ENCODE peak calls at places on chromosomes 7 and 10, in five cellular contexts. One of them, this sample, is unnamed.

GRCh38 chr7:67937717-67938191 is 941.1 kb downstream of the TYW1 start:
- DNase-seq in spleen: no peak
- DNase-seq in upper lobe of right lung: no peak
- DNase-seq in Caco-2: no peak
- DNase-seq in uterus: no peak
- DNase-seq in this sample: peak; percentile 93

GRCh38 chr7:1123721-1124120 is 35.8 kb downstream of the GPER1 start:
- DNase-seq in spleen: no peak
- DNase-seq in upper lobe of right lung: peak; percentile 76
- DNase-seq in Caco-2: peak; percentile 42
- DNase-seq in uterus: peak; percentile 85
- DNase-seq in this sample: peak; percentile 81

GRCh38 chr7:137628211-137628610 is 218.6 kb downstream of the DGKI start:
- DNase-seq in spleen: no peak
- DNase-seq in upper lobe of right lung: no peak
- DNase-seq in Caco-2: no peak
- DNase-seq in uterus: no peak
- DNase-seq in this sample: no peak

GRCh38 chr7:90579181-90579688 is 16.9 kb upstream of the CDK14 start:
- DNase-seq in spleen: no peak
- DNase-seq in upper lobe of right lung: no peak
- DNase-seq in Caco-2: peak; percentile 34
- DNase-seq in uterus: no peak
- DNase-seq in this sample: peak; percentile 94

GRCh38 chr10:10542368-10542961 is 475.2 kb upstream of the CELF2 start:
- DNase-seq in spleen: no peak
- DNase-seq in upper lobe of right lung: no peak
- DNase-seq in Caco-2: no peak
- DNase-seq in uterus: no peak
- DNase-seq in this sample: no peak

GRCh38 chr10:112963835-112964234 is 13.8 kb downstream of the TCF7L2 start:
- DNase-seq in spleen: no peak
- DNase-seq in upper lobe of right lung: no peak
- DNase-seq in Caco-2: peak; percentile 27
- DNase-seq in uterus: no peak
- DNase-seq in this sample: no peak

GRCh38 chr7:119964640-119965542 is 308.1 kb upstream of the KCND2 start:
- DNase-seq in spleen: no peak
- DNase-seq in upper lobe of right lung: no peak
- DNase-seq in Caco-2: no peak
- DNase-seq in uterus: no peak
- DNase-seq in this sample: peak; percentile 81

GRCh38 chr10:20933705-20934104 is 36.6 kb upstream of the NEBL start:
- DNase-seq in spleen: no peak
- DNase-seq in upper lobe of right lung: no peak
- DNase-seq in Caco-2: no peak
- DNase-seq in uterus: no peak
- DNase-seq in this sample: no peak

GRCh38 chr7:26388256-26388655 is 96.6 kb downstream of the SNX10 start:
- DNase-seq in spleen: no peak
- DNase-seq in upper lobe of right lung: no peak
- DNase-seq in Caco-2: no peak
- DNase-seq in uterus: no peak
- DNase-seq in this sample: no peak

GRCh38 chr10:35433851-35434426 is 97.6 kb downstream of the CCNY start:
- DNase-seq in spleen: no peak
- DNase-seq in upper lobe of right lung: no peak
- DNase-seq in Caco-2: no peak
- DNase-seq in uterus: no peak
- DNase-seq in this sample: no peak

GRCh38 chr7:31981874-31982390 is 88.3 kb downstream of the PDE1C start:
- DNase-seq in spleen: no peak
- DNase-seq in upper lobe of right lung: no peak
- DNase-seq in Caco-2: no peak
- DNase-seq in uterus: no peak
- DNase-seq in this sample: no peak

GRCh38 chr7:40697653-40698052 is 562.8 kb downstream of the SUGCT start:
- DNase-seq in spleen: no peak
- DNase-seq in upper lobe of right lung: no peak
- DNase-seq in Caco-2: no peak
- DNase-seq in uterus: no peak
- DNase-seq in this sample: no peak

GRCh38 chr10:110356628-110357245 is 52.0 kb upstream of the SMNDC1 start:
- DNase-seq in spleen: peak; percentile 92
- DNase-seq in upper lobe of right lung: no peak
- DNase-seq in Caco-2: no peak
- DNase-seq in uterus: no peak
- DNase-seq in this sample: no peak

GRCh38 chr7:158255156-158255555 is 332.5 kb downstream of the PTPRN2 start:
- DNase-seq in spleen: peak; percentile 33
- DNase-seq in upper lobe of right lung: no peak
- DNase-seq in Caco-2: no peak
- DNase-seq in uterus: no peak
- DNase-seq in this sample: no peak

GRCh38 chr7:75042299-75042698 is 31.3 kb downstream of the RCC1L start:
- DNase-seq in spleen: no peak
- DNase-seq in upper lobe of right lung: no peak
- DNase-seq in Caco-2: no peak
- DNase-seq in uterus: peak; percentile 65
- DNase-seq in this sample: no peak

GRCh38 chr7:98569606-98570337 is 47.3 kb upstream of the NPTX2 start:
- DNase-seq in spleen: peak; percentile 74
- DNase-seq in upper lobe of right lung: no peak
- DNase-seq in Caco-2: no peak
- DNase-seq in uterus: no peak
- DNase-seq in this sample: no peak

GRCh38 chr10:91636892-91637291 is 4.0 kb upstream of the PPP1R3C start:
- DNase-seq in spleen: no peak
- DNase-seq in upper lobe of right lung: no peak
- DNase-seq in Caco-2: no peak
- DNase-seq in uterus: no peak
- DNase-seq in this sample: no peak

GRCh38 chr7:41656357-41656756 is 46.5 kb downstream of the INHBA start:
- DNase-seq in spleen: no peak
- DNase-seq in upper lobe of right lung: no peak
- DNase-seq in Caco-2: no peak
- DNase-seq in uterus: no peak
- DNase-seq in this sample: peak; percentile 65

GRCh38 chr7:3336042-3336665 is 35.1 kb downstream of the SDK1 start:
- DNase-seq in spleen: no peak
- DNase-seq in upper lobe of right lung: no peak
- DNase-seq in Caco-2: no peak
- DNase-seq in uterus: no peak
- DNase-seq in this sample: no peak

GRCh38 chr7:93147358-93147757 is 827 bp downstream of the SAMD9L start:
- DNase-seq in spleen: peak; percentile 64
- DNase-seq in upper lobe of right lung: no peak
- DNase-seq in Caco-2: no peak
- DNase-seq in uterus: peak; percentile 16
- DNase-seq in this sample: no peak

GRCh38 chr7:139720705-139721231 is 57.0 kb downstream of the HIPK2 start:
- DNase-seq in spleen: no peak
- DNase-seq in upper lobe of right lung: no peak
- DNase-seq in Caco-2: no peak
- DNase-seq in uterus: no peak
- DNase-seq in this sample: no peak

GRCh38 chr7:139721417-139721816 is 56.4 kb downstream of the HIPK2 start:
- DNase-seq in spleen: no peak
- DNase-seq in upper lobe of right lung: no peak
- DNase-seq in Caco-2: no peak
- DNase-seq in uterus: no peak
- DNase-seq in this sample: no peak

GRCh38 chr7:139720186-139720585 is 57.6 kb downstream of the HIPK2 start:
- DNase-seq in spleen: no peak
- DNase-seq in upper lobe of right lung: no peak
- DNase-seq in Caco-2: no peak
- DNase-seq in uterus: no peak
- DNase-seq in this sample: no peak

GRCh38 chr7:139721844-139722243 is 56.0 kb downstream of the HIPK2 start:
- DNase-seq in spleen: no peak
- DNase-seq in upper lobe of right lung: no peak
- DNase-seq in Caco-2: no peak
- DNase-seq in uterus: no peak
- DNase-seq in this sample: no peak

GRCh38 chr7:139722604-139723003 is 55.2 kb downstream of the HIPK2 start:
- DNase-seq in spleen: no peak
- DNase-seq in upper lobe of right lung: no peak
- DNase-seq in Caco-2: no peak
- DNase-seq in uterus: no peak
- DNase-seq in this sample: no peak
- H3K4me1 ChIP-seq in spleen: peaks cover 34% of the 10 kb centered on the region
- H3K4me1 ChIP-seq in upper lobe of right lung: peaks cover 72% of the 10 kb centered on the region
- H3K4me1 ChIP-seq in Caco-2: peaks cover 4% of the 10 kb centered on the region
- H3K4me1 ChIP-seq in uterus: peaks cover 5% of the 10 kb centered on the region
- H3K4me1 ChIP-seq in this sample: peaks cover 20% of the 10 kb centered on the region

GRCh38 chr10:122845783-122846332 is at the start of gene CUZD1:
- DNase-seq in spleen: no peak
- DNase-seq in upper lobe of right lung: no peak
- DNase-seq in Caco-2: peak; percentile 20
- DNase-seq in uterus: no peak
- DNase-seq in this sample: no peak
- TF ChIP-seq CTCF in spleen: no peak
- TF ChIP-seq CTCF in upper lobe of right lung: no peak
- TF ChIP-seq CTCF in Caco-2: no peak
- TF ChIP-seq CTCF in uterus: no peak
- TF ChIP-seq CTCF in this sample: no peak

GRCh38 chr10:121556448-121556847 is 41.8 kb downstream of the FGFR2 start:
- DNase-seq in spleen: no peak
- DNase-seq in upper lobe of right lung: no peak
- DNase-seq in Caco-2: no peak
- DNase-seq in uterus: no peak
- DNase-seq in this sample: no peak
- H3K4me3 ChIP-seq in spleen: no peak overlapping the region
- H3K4me3 ChIP-seq in upper lobe of right lung: no peak overlapping the region
- H3K4me3 ChIP-seq in Caco-2: no peak overlapping the region
- H3K4me3 ChIP-seq in uterus: no peak overlapping the region
- H3K4me3 ChIP-seq in this sample: no peak overlapping the region

DNA sequence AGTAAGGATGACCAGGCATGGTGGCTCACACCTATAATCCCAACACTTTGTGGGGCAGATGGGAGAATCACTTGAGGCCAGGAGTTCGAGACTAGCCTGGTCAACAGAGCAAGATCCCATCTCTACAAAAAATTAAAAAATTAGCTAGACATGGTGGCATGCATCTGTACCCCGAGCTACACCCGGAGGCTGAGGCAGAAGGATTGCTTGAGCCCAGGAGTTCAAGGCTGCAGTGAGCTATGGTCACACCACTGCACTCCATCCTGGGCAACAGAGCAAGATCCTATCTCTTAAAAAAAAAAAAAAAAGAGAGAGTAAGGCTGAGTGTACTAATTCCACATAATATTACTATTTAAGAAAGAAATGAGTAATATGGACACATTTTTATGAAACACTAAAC is 3.8 kb downstream of the P4HA1 start:
- DNase-seq in spleen: no peak
- DNase-seq in upper lobe of right lung: no peak
- DNase-seq in Caco-2: no peak
- DNase-seq in uterus: no peak
- DNase-seq in this sample: no peak
- H3K4me1 ChIP-seq in spleen: peaks cover 13% of the 10 kb centered on the region
- H3K4me1 ChIP-seq in upper lobe of right lung: peaks cover 10% of the 10 kb centered on the region
- H3K4me1 ChIP-seq in Caco-2: peaks cover 15% of the 10 kb centered on the region
- H3K4me1 ChIP-seq in uterus: no peaks in the 10 kb centered on the region
- H3K4me1 ChIP-seq in this sample: peaks cover 50% of the 10 kb centered on the region

GRCh38 chr10:869171-869570 is 62.3 kb downstream of the LARP4B start:
- DNase-seq in spleen: no peak
- DNase-seq in upper lobe of right lung: no peak
- DNase-seq in Caco-2: no peak
- DNase-seq in uterus: no peak
- DNase-seq in this sample: no peak

GRCh38 chr10:865924-866576 is 65.5 kb downstream of the LARP4B start:
- DNase-seq in spleen: no peak
- DNase-seq in upper lobe of right lung: no peak
- DNase-seq in Caco-2: no peak
- DNase-seq in uterus: no peak
- DNase-seq in this sample: no peak

GRCh38 chr10:866577-866941 is 64.9 kb downstream of the LARP4B start:
- DNase-seq in spleen: no peak
- DNase-seq in upper lobe of right lung: no peak
- DNase-seq in Caco-2: no peak
- DNase-seq in uterus: no peak
- DNase-seq in this sample: no peak

GRCh38 chr10:867807-868206 is 63.7 kb downstream of the LARP4B start:
- DNase-seq in spleen: no peak
- DNase-seq in upper lobe of right lung: no peak
- DNase-seq in Caco-2: no peak
- DNase-seq in uterus: no peak
- DNase-seq in this sample: no peak

GRCh38 chr10:865257-865656 is 66.2 kb downstream of the LARP4B start:
- DNase-seq in spleen: no peak
- DNase-seq in upper lobe of right lung: no peak
- DNase-seq in Caco-2: no peak
- DNase-seq in uterus: no peak
- DNase-seq in this sample: no peak
- TF ChIP-seq CTCF in spleen: peak; percentile 27
- TF ChIP-seq CTCF in upper lobe of right lung: no peak
- TF ChIP-seq CTCF in Caco-2: no peak
- TF ChIP-seq CTCF in uterus: no peak
- TF ChIP-seq CTCF in this sample: no peak

GRCh38 chr7:133240302-133240701 is 12.6 kb upstream of the EXOC4 start:
- DNase-seq in spleen: no peak
- DNase-seq in upper lobe of right lung: no peak
- DNase-seq in Caco-2: no peak
- DNase-seq in uterus: no peak
- DNase-seq in this sample: no peak

GRCh38 chr7:133235212-133235883 is 17.5 kb upstream of the EXOC4 start:
- DNase-seq in spleen: no peak
- DNase-seq in upper lobe of right lung: no peak
- DNase-seq in Caco-2: no peak
- DNase-seq in uterus: no peak
- DNase-seq in this sample: peak; percentile 73

GRCh38 chr7:133233142-133233541 is 19.7 kb upstream of the EXOC4 start:
- DNase-seq in spleen: no peak
- DNase-seq in upper lobe of right lung: no peak
- DNase-seq in Caco-2: no peak
- DNase-seq in uterus: no peak
- DNase-seq in this sample: no peak

DNA sequence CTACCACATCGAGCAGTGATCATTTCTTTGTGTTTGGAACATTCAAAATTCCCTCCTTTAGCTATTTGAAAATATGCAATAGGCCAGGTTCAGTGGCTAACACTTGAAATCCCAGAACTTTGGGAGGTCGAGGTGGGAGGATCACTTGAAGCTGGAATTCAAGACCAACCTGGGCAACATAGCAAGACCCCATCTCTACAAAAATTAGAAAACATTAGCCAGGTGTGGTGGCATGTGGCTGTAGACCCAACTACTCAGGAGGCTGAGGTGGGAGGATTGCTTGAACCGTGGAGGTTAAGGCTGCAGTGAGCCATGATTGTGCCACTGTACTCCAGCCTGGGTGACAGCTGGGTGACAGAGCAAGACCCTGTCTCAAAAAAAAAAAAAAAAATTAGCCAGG is 15.3 kb upstream of the EXOC4 start:
- DNase-seq in spleen: no peak
- DNase-seq in upper lobe of right lung: no peak
- DNase-seq in Caco-2: no peak
- DNase-seq in uterus: no peak
- DNase-seq in this sample: no peak
- H3K4me3 ChIP-seq in spleen: no peak overlapping the region
- H3K4me3 ChIP-seq in upper lobe of right lung: no peak overlapping the region
- H3K4me3 ChIP-seq in Caco-2: no peak overlapping the region
- H3K4me3 ChIP-seq in uterus: no peak overlapping the region
- H3K4me3 ChIP-seq in this sample: no peak overlapping the region

This sample was measured in cardiac muscle cell.